ENCODE peak calls at places on chromosome 21, in seven cellular contexts. F, U, A, G, H, Q and V are unnamed samples.

GRCh38 chr21:14241322-14241721 is 25.4 kb downstream of the RBM11 start:
- DNase-seq in H (no peak), G (no peak), A (no peak), Q (no peak), U (no peak), F (no peak), V (no peak)

GRCh38 chr21:40685121-40685630 is 161.8 kb downstream of the DSCAM start:
- DNase-seq in H (no peak), Q (no peak), F (no peak), A (no peak), G (no peak), U (no peak), V (no peak)

GRCh38 chr21:22670148-22670547 is 1671.9 kb downstream of the NCAM2 start:
- DNase-seq in U (no peak), H (no peak), F (no peak), G (no peak), Q (no peak), A (no peak), V (no peak)

GRCh38 chr21:39662411-39662953 is 49.7 kb downstream of the B3GALT5 start:
- DNase-seq in A (no peak), G (no peak), U (no peak), Q (no peak), H (no peak), F (no peak), V (no peak)

GRCh38 chr21:14900611-14901010 is 164.2 kb downstream of the NRIP1 start:
- DNase-seq in A (no peak), F (no peak), H (no peak), U (no peak), Q (no peak), G (peak; percentile 68), V (no peak)

GRCh38 chr21:26041441-26042180 is 129.0 kb downstream of the APP start:
- DNase-seq in Q (peak; percentile 35), A (no peak), H (no peak), F (no peak), G (peak; percentile 38), U (no peak), V (no peak)

GRCh38 chr21:43985690-43986251 is 26.3 kb upstream of the TRAPPC10 start:
- DNase-seq in Q (no peak), A (peak; percentile 97), G (no peak), U (no peak), F (no peak), H (no peak), V (no peak)

GRCh38 chr21:44727321-44727720 is 15.9 kb upstream of the TSPEAR start:
- DNase-seq in G (no peak), A (no peak), U (no peak), H (no peak), F (no peak), Q (no peak), V (no peak)

GRCh38 chr21:42061195-42061865 is 9.8 kb upstream of the UMODL1 start:
- DNase-seq in F (no peak), Q (no peak), A (peak; percentile 59), U (no peak), H (peak; percentile 79), G (no peak), V (peak; percentile 75)

GRCh38 chr21:42060166-42060565 is 11.0 kb upstream of the UMODL1 start:
- DNase-seq in F (no peak), U (no peak), G (no peak), A (no peak), Q (no peak), H (no peak), V (peak; percentile 49)

GRCh38 chr21:42058631-42059111 is 12.4 kb upstream of the UMODL1 start:
- DNase-seq in H (no peak), U (no peak), G (no peak), Q (no peak), A (no peak), F (no peak), V (no peak)

GRCh38 chr21:42059141-42059540 is 12.0 kb upstream of the UMODL1 start:
- DNase-seq in H (no peak), Q (no peak), F (no peak), U (no peak), G (no peak), A (no peak), V (peak; percentile 33)

GRCh38 chr21:42059721-42060120 is 11.4 kb upstream of the UMODL1 start:
- DNase-seq in F (no peak), G (no peak), Q (no peak), A (no peak), U (no peak), H (no peak), V (peak; percentile 30)
- H3K4me3 ChIP-seq in F (no peak overlapping the region), G (no peak overlapping the region), Q (no peak overlapping the region), A (no peak overlapping the region), U (no peak overlapping the region), H (no peak overlapping the region), V (no peak overlapping the region)

DNA sequence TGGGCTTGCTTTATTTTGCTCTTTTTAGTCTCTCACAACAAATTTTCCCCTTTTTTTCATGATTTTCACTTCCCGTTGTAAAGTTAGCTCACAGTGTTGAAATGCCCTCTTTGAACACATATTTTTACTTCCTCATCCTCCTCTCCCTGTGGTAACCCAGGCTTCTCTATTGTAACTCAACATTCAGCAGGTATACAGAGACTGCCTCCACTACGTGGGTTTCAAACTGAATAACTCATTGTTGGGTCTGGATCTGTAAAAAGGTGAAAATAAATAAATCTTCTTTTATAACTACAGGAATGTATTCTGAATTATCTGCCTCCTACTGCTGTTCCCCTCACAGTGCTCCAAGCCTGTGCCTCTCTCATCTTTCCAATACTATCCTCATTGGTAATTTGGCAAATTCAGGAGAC is 166.4 kb downstream of the RUNX1 start:
- DNase-seq in H (no peak), A (no peak), U (no peak), Q (no peak), F (no peak), G (no peak), V (no peak)
- H3K4me3 ChIP-seq in H (no peak overlapping the region), A (no peak overlapping the region), U (no peak overlapping the region), Q (peak overlapping the region; percentile 85), F (peak overlapping the region; percentile 92), G (peak overlapping the region; percentile 94), V (no peak overlapping the region)

DNA sequence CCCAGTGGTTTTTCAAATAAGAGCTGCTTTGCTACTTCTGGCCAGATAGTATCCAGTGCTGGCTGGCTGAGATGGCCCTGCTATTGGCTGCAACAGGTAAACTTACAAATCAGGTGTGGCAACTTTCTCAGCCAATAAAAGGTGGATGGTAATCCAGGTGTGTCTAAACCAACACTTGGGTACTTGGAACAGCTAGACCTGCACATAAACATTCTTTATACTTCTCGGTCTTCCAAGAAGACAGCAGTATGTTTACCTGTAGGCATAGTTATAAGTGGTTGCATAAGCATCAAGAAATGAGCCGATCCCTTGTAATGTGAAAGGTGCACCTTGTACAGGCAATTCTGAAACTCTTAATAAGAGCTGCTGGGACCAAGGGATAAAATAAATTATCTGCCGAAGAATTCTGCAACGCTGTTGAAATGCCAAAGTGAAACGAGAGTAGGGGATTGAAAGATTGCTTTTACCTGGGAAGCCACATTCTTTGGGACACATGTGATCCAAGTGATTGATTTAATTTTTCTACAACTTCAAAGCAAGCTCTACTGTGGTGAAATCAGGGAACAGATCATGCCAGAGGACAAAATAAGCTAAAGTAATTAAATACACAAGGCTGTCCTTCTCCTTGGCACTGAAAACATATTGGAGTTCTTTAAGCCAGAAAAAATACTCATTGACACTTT is at the start of gene CLDN8:
- DNase-seq in F (no peak), G (no peak), U (no peak), A (no peak), H (no peak), Q (no peak), V (peak; percentile 40)
- H3K4me3 ChIP-seq in F (no peak within 1 kb of the TSS), G (no peak within 1 kb of the TSS), U (no peak within 1 kb of the TSS), A (no peak within 1 kb of the TSS), H (no peak within 1 kb of the TSS), Q (no peak within 1 kb of the TSS), V (no peak within 1 kb of the TSS)

DNA sequence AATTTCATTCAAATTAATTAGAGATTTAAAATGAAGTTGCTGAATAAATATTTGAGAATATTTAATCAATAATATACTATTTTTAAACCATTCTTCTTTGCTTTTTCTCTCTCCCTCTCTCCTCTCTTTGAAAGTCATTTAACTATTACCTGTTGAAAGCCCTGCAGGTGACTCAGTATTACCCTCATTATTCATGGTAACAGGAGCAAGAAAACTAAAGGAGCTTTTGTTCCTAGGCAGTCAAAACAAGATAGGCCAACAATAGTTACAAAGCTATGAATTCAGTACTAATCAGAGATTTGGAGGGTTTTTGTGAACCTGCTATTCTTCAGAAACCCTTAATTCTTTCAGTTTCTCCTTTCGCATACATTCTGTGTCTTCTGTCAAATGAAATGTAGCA is 721.3 kb upstream of the NCAM2 start:
- DNase-seq in H (no peak), A (no peak), F (no peak), U (no peak), Q (no peak), G (no peak), V (no peak)
- H3K4me3 ChIP-seq in H (no peak overlapping the region), A (no peak overlapping the region), F (no peak overlapping the region), U (no peak overlapping the region), Q (no peak overlapping the region), G (no peak overlapping the region), V (no peak overlapping the region)

GRCh38 chr21:45985471-45986315 is 4.1 kb downstream of the COL6A1 start:
- DNase-seq in Q (no peak), U (no peak), F (no peak), G (no peak), A (peak; percentile 53), H (no peak), V (no peak)
- H3K4me3 ChIP-seq in Q (no peak overlapping the region), U (no peak overlapping the region), F (peak overlapping the region; percentile 98), G (no peak overlapping the region), A (no peak overlapping the region), H (no peak overlapping the region), V (no peak overlapping the region)

DNA sequence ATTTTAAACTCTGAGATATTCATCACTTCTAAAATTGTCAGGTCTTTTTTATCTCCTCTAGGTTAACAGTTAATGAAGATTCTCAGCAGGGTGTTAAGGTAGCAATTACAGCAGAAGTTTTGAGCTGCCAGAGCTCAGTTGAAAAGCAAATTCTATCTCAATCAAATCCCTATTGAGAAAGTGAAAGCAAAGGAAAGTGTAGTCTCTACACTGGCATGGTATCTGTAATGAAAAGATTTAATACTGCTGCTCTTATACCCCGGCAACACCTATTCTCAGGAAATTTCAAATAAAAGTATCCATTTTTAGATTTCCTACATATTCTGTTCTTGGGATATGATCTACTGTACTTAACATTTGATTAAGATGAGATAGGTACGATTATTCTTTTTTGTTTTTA is 913.5 kb downstream of the MRPL39 start:
- DNase-seq in H (no peak), G (no peak), F (no peak), A (no peak), U (no peak), Q (no peak), V (no peak)
- H3K4me3 ChIP-seq in H (no peak overlapping the region), G (no peak overlapping the region), F (no peak overlapping the region), A (no peak overlapping the region), U (no peak overlapping the region), Q (no peak overlapping the region), V (no peak overlapping the region)